ENCODE peak calls at places on chromosomes 5 and 9, in six cellular contexts. O is stimulated activated CD8-positive, alpha-beta memory T cell treated with anti-CD3 and anti-CD28 coated beads, Interleukin-4, amount 100 ng/mL, for 1 hour; C is kidney tubule cell; U is fibroblast of lung; L is dermis blood vessel endothelial cell; G is activated CD8-positive, alpha-beta memory T cell treated with anti-CD3 and anti-CD28 coated beads for 24 hours. F is an unnamed sample.
A peak's percentile ranks its signal among the peaks of the same experiment; 100 is the strongest.

GRCh38 chr5:51194626-51195025 is 188.6 kb upstream of the ISL1 start:
- DNase-seq in O (no peak), C (no peak), U (no peak), L (no peak), G (no peak), F (no peak)

GRCh38 chr9:103942171-103942570 is 151.9 kb upstream of the SMC2 start:
- DNase-seq in O (no peak), C (no peak), U (no peak), L (no peak), G (no peak), F (no peak)

GRCh38 chr5:16815432-16815831 is 120.7 kb downstream of the MYO10 start:
- DNase-seq in O (no peak), C (no peak), U (no peak), L (no peak), G (no peak), F (no peak)

GRCh38 chr5:92309336-92309991 is 926.3 kb upstream of the ARRDC3 start:
- DNase-seq in O (no peak), C (peak; percentile 38), U (peak; percentile 78), L (peak; percentile 51), G (no peak), F (peak; percentile 65)

GRCh38 chr5:32942225-32942989 is 231.3 kb downstream of the NPR3 start:
- DNase-seq in O (no peak), C (peak; percentile 48), U (peak; percentile 34), L (peak; percentile 44), G (no peak), F (peak; percentile 37)

GRCh38 chr5:139911425-139912120 is 116.0 kb downstream of the PSD2 start:
- DNase-seq in O (no peak), C (no peak), U (no peak), L (no peak), G (peak; percentile 33), F (no peak)

GRCh38 chr5:81842795-81843377 is 92.0 kb upstream of the SSBP2 start:
- DNase-seq in O (no peak), C (peak; percentile 33), U (no peak), L (no peak), G (no peak), F (no peak)

GRCh38 chr9:120397453-120397852 is 182.5 kb downstream of the CDK5RAP2 start:
- DNase-seq in O (no peak), C (no peak), U (no peak), L (no peak), G (no peak), F (no peak)

GRCh38 chr5:92403308-92403707 is 1020.2 kb upstream of the ARRDC3 start:
- DNase-seq in O (no peak), C (no peak), U (no peak), L (no peak), G (no peak), F (no peak)

GRCh38 chr5:61590473-61590872 is 258.4 kb downstream of the ZSWIM6 start:
- DNase-seq in O (no peak), C (no peak), U (no peak), L (no peak), G (no peak), F (no peak)

F was measured in fibroblast of pulmonary artery.